ENCODE peak calls at places on chromosome 5, in eight cellular contexts. W, U, N, T, G, X, L and B are unnamed samples.

GRCh38 chr5:82858453-82859043 is 218.6 kb downstream of the TMEM167A start:
- DNase-seq in T (no peak), W (no peak), L (no peak), X (no peak), U (peak; percentile 34), N (no peak), G (no peak), B (no peak)

GRCh38 chr5:91499943-91500531 is 116.9 kb upstream of the ARRDC3 start:
- DNase-seq in W (no peak), U (peak; percentile 71), N (no peak), X (no peak), G (no peak), T (peak; percentile 44), L (peak; percentile 20), B (no peak)

GRCh38 chr5:1502046-1502736 is 21.6 kb downstream of the LPCAT1 start:
- DNase-seq in G (no peak), L (no peak), W (no peak), N (no peak), X (no peak), T (no peak), U (no peak), B (no peak)

GRCh38 chr5:74185599-74185998 is 454.9 kb downstream of the ENC1 start:
- DNase-seq in N (no peak), U (peak; percentile 90), W (no peak), L (no peak), X (no peak), G (no peak), T (no peak), B (no peak)

GRCh38 chr5:139416651-139417050 is 12.8 kb upstream of the SPATA24 start:
- DNase-seq in N (no peak), L (no peak), U (no peak), G (no peak), W (no peak), T (no peak), X (no peak), B (no peak)

GRCh38 chr5:68071243-68071642 is 144.3 kb upstream of the PIK3R1 start:
- DNase-seq in L (no peak), W (no peak), U (no peak), N (no peak), G (no peak), T (no peak), X (no peak), B (no peak)

GRCh38 chr5:385321-385720 is 57.7 kb upstream of the EXOC3 start:
- DNase-seq in N (no peak), W (no peak), L (no peak), T (no peak), G (no peak), X (no peak), U (no peak), B (no peak)

GRCh38 chr5:82352146-82352791 is 74.1 kb upstream of the RPS23 start:
- DNase-seq in W (no peak), U (no peak), X (no peak), G (no peak), L (no peak), T (peak; percentile 52), N (no peak), B (no peak)

GRCh38 chr5:136036991-136037705 is 8.4 kb downstream of the TGFBI start:
- DNase-seq in T (peak; percentile 88), X (no peak), L (no peak), G (peak; percentile 70), U (peak; percentile 95), N (no peak), W (peak; percentile 5), B (no peak)

GRCh38 chr5:137292461-137293025 is 206.6 kb downstream of the SPOCK1 start:
- DNase-seq in W (no peak), X (no peak), G (no peak), T (no peak), N (no peak), U (peak; percentile 92), L (no peak), B (no peak)